ENCODE peak calls at places on chromosomes 7 and 10, in nine cellular contexts. U, G, M, R, P, S, L, A and V are unnamed samples.

GRCh38 chr7:93138576-93138975 is 9.6 kb downstream of the SAMD9L start:
- DNase-seq in L (no peak), S (no peak), M (no peak), G (no peak), R (no peak), A (no peak), P (no peak), U (no peak), V (no peak)

GRCh38 chr10:117920956-117921355 is 125.8 kb downstream of the RAB11FIP2 start:
- DNase-seq in L (no peak), M (no peak), U (no peak), P (no peak), R (no peak), G (no peak), A (no peak), S (no peak), V (no peak)

GRCh38 chr10:86085686-86086085 is 280.9 kb downstream of the GRID1 start:
- DNase-seq in A (no peak), U (no peak), P (no peak), L (no peak), G (no peak), M (no peak), S (no peak), R (no peak), V (no peak)

GRCh38 chr7:89334785-89335184 is 539.2 kb upstream of the TEX47 start:
- DNase-seq in R (no peak), P (no peak), G (no peak), L (no peak), M (no peak), A (no peak), U (no peak), S (no peak), V (no peak)

GRCh38 chr7:127847641-127848040 is 183.6 kb downstream of the LRRC4 start:
- DNase-seq in P (no peak), U (no peak), S (no peak), L (no peak), M (no peak), A (peak), R (no peak), G (no peak), V (no peak)

GRCh38 chr7:47380325-47381131 is 201.4 kb downstream of the TNS3 start:
- DNase-seq in P (no peak), L (no peak), G (peak), U (no peak), M (no peak), A (no peak), S (no peak), R (no peak), V (peak)

GRCh38 chr7:96304573-96304972 is 17.3 kb downstream of the SLC25A13 start:
- DNase-seq in S (no peak), A (no peak), L (no peak), R (no peak), G (no peak), M (no peak), U (no peak), P (no peak), V (no peak)

GRCh38 chr10:6059506-6059905 is 2.7 kb downstream of the IL2RA start:
- DNase-seq in A (no peak), R (no peak), G (no peak), M (no peak), S (no peak), U (no peak), P (no peak), L (no peak), V (no peak)

GRCh38 chr7:42272793-42273665 is 36.0 kb upstream of the GLI3 start:
- DNase-seq in P (no peak), S (no peak), G (peak), A (no peak), R (no peak), M (no peak), L (no peak), U (no peak), V (peak)